ENCODE peak calls at places on chromosomes 5 and 9, in nine cellular contexts. T is breast epithelium; R is cardiac fibroblast; V is LHCN-M2; Q is activated CD8-positive, alpha-beta memory T cell treated with anti-CD3 and anti-CD28 coated beads, Interleukin-2, amount 50 U/mL, for 4 hours; A is CD8-positive, alpha-beta memory T cell; H is adipocyte; L is cardiac muscle cell; Y is right lobe of liver. P is an unnamed sample.

GRCh38 chr5:128083811-128084227 is 253 bp downstream of the SLC12A2 start:
- DNase-seq in T (peak), R (no peak), V (peak), Q (peak), A (no peak), H (peak), L (peak), Y (no peak), P (peak)

GRCh38 chr9:69317081-69317480 is 7.9 kb upstream of the ENTREP1 start:
- DNase-seq in T (no peak), R (peak), V (no peak), Q (no peak), A (no peak), H (no peak), L (no peak), Y (no peak), P (no peak)

GRCh38 chr9:116000748-116001329 is 152.8 kb upstream of the PAPPA start:
- DNase-seq in T (no peak), R (peak), V (no peak), Q (no peak), A (no peak), H (no peak), L (no peak), Y (no peak), P (no peak)

GRCh38 chr9:94300470-94301301 is 27.8 kb downstream of the NUTM2F start:
- DNase-seq in T (no peak), R (no peak), V (no peak), Q (no peak), A (no peak), H (no peak), L (no peak), Y (no peak), P (no peak)

GRCh38 chr5:6849569-6849968 is 136.3 kb downstream of the TENT4A start:
- DNase-seq in T (no peak), R (no peak), V (no peak), Q (no peak), A (no peak), H (no peak), L (no peak), Y (no peak), P (no peak)

GRCh38 chr9:112404367-112404979 is 24.6 kb downstream of the HSDL2 start:
- DNase-seq in T (no peak), R (peak), V (no peak), Q (no peak), A (no peak), H (peak), L (peak), Y (no peak), P (no peak)

GRCh38 chr5:74015716-74016115 is 389.7 kb downstream of the ARHGEF28 start:
- DNase-seq in T (no peak), R (no peak), V (no peak), Q (no peak), A (no peak), H (no peak), L (peak), Y (no peak), P (no peak)

GRCh38 chr9:91546574-91546973 is 122.9 kb upstream of the NFIL3 start:
- DNase-seq in T (no peak), R (peak), V (peak), Q (no peak), A (no peak), H (peak), L (no peak), Y (no peak), P (no peak)

GRCh38 chr5:132797651-132798050 is 15.5 kb upstream of the SOWAHA start:
- DNase-seq in T (no peak), R (no peak), V (no peak), Q (no peak), A (no peak), H (peak), L (no peak), Y (no peak), P (no peak)

GRCh38 chr9:20729545-20729944 is 45.5 kb downstream of the FOCAD start:
- DNase-seq in T (no peak), R (peak), V (no peak), Q (no peak), A (no peak), H (peak), L (no peak), Y (no peak), P (no peak)

GRCh38 chr5:14551211-14551610 is 30.4 kb upstream of the OTULINL start:
- DNase-seq in T (no peak), R (no peak), V (no peak), Q (no peak), A (no peak), H (no peak), L (no peak), Y (no peak), P (no peak)

GRCh38 chr9:77839459-77840140 is 191.5 kb upstream of the GNA14 start:
- DNase-seq in T (no peak), R (peak), V (peak), Q (no peak), A (no peak), H (peak), L (peak), Y (no peak), P (no peak)

GRCh38 chr5:79301046-79301712 is 65.2 kb downstream of the JMY start:
- DNase-seq in T (no peak), R (peak), V (peak), Q (no peak), A (no peak), H (peak), L (no peak), Y (no peak), P (no peak)

GRCh38 chr9:135006911-135007570 is 80.4 kb upstream of the OLFM1 start:
- DNase-seq in T (no peak), R (no peak), V (no peak), Q (no peak), A (no peak), H (no peak), L (no peak), Y (no peak), P (no peak)

GRCh38 chr9:87954230-87954629 is 20.1 kb downstream of the CDK20 start:
- DNase-seq in T (no peak), R (no peak), V (no peak), Q (no peak), A (no peak), H (no peak), L (no peak), Y (no peak), P (no peak)

GRCh38 chr5:105563842-105564241 is 2001.3 kb upstream of the NUDT12 start:
- DNase-seq in T (no peak), R (no peak), V (no peak), Q (no peak), A (no peak), H (no peak), L (no peak), Y (no peak), P (no peak)

GRCh38 chr5:91332267-91333044 is 50.7 kb downstream of the ARRDC3 start:
- DNase-seq in T (no peak), R (peak), V (peak), Q (no peak), A (no peak), H (peak), L (peak), Y (no peak), P (no peak)

GRCh38 chr9:125694478-125694877 is 12.5 kb downstream of the MAPKAP1 start:
- DNase-seq in T (no peak), R (peak), V (peak), Q (no peak), A (no peak), H (peak), L (peak), Y (no peak), P (no peak)

GRCh38 chr5:127878174-127878750 is 175.1 kb downstream of the CCDC192 start:
- DNase-seq in T (no peak), R (peak), V (peak), Q (no peak), A (no peak), H (peak), L (peak), Y (peak), P (no peak)

GRCh38 chr5:56913766-56914165 is 4.4 kb downstream of the SETD9 start:
- DNase-seq in T (no peak), R (no peak), V (no peak), Q (no peak), A (no peak), H (no peak), L (no peak), Y (no peak), P (no peak)

GRCh38 chr5:31119938-31120641 is 73.4 kb upstream of the CDH6 start:
- DNase-seq in T (no peak), R (no peak), V (no peak), Q (no peak), A (no peak), H (no peak), L (no peak), Y (no peak), P (no peak)

GRCh38 chr9:3200331-3200774 is 325.4 kb downstream of the RFX3 start:
- DNase-seq in T (no peak), R (peak), V (peak), Q (no peak), A (no peak), H (no peak), L (no peak), Y (no peak), P (no peak)

GRCh38 chr5:773517-774264 is 10.8 kb downstream of the ZDHHC11B start:
- DNase-seq in T (no peak), R (no peak), V (no peak), Q (no peak), A (no peak), H (no peak), L (no peak), Y (no peak), P (no peak)

GRCh38 chr9:131625848-131626670 is 80.7 kb downstream of the PRRT1B start:
- DNase-seq in T (no peak), R (no peak), V (no peak), Q (no peak), A (peak), H (no peak), L (no peak), Y (no peak), P (no peak)

GRCh38 chr5:114261989-114262388 is 99.9 kb upstream of the KCNN2 start:
- DNase-seq in T (no peak), R (no peak), V (no peak), Q (no peak), A (no peak), H (no peak), L (no peak), Y (no peak), P (no peak)

GRCh38 chr5:145362261-145362660 is 472.9 kb downstream of the PRELID2 start:
- DNase-seq in T (no peak), R (peak), V (peak), Q (no peak), A (no peak), H (peak), L (peak), Y (no peak), P (no peak)

P was measured in thoracic aorta.